ENCODE peak calls at places on chromosome 22, in six cellular contexts. J is H1, F is IMR-90, D is mesenchymal stem cell, A is neuronal stem cell, X is trophoblast cell. C is an unnamed sample.

GRCh38 chr22:30296851-30297250 is 7.5 kb upstream of the CASTOR1 start:
- DNase-seq in X (no peak), J (no peak), F (no peak), A (no peak), D (no peak), C (no peak)

GRCh38 chr22:45131749-45132148 is 32.0 kb upstream of the NUP50 start:
- DNase-seq in A (no peak), D (no peak), J (no peak), F (no peak), X (no peak), C (no peak)

GRCh38 chr22:35957589-35957988 is 71.0 kb downstream of the RBFOX2 start:
- DNase-seq in J (no peak), X (no peak), F (no peak), A (no peak), D (no peak), C (no peak)

GRCh38 chr22:16989915-16990314 is 18.1 kb downstream of the GAB4 start:
- DNase-seq in F (no peak), D (no peak), J (no peak), A (no peak), X (no peak), C (no peak)

GRCh38 chr22:21074092-21074715 is 28.5 kb downstream of the LRRC74B start:
- DNase-seq in A (no peak), F (peak; percentile 83), J (no peak), X (peak; percentile 84), D (peak; percentile 62), C (no peak)

GRCh38 chr22:40898850-40899357 is 37.0 kb upstream of the DNAJB7 start:
- DNase-seq in D (peak; percentile 79), X (no peak), A (no peak), J (no peak), F (peak; percentile 67), C (peak; percentile 74)

GRCh38 chr22:24599514-24599913 is 3.5 kb upstream of the GGT1 start:
- DNase-seq in A (no peak), X (no peak), D (no peak), J (no peak), F (no peak), C (no peak)

GRCh38 chr22:31089101-31090100 is 8.3 kb downstream of the SMTN start:
- DNase-seq in J (no peak), D (peak; percentile 59), A (no peak), F (no peak), X (no peak), C (no peak)

GRCh38 chr22:21642584-21643448 is 714 bp downstream of the SDF2L1 start:
- DNase-seq in D (peak; percentile 75), F (peak; percentile 44), A (no peak), J (no peak), X (peak; percentile 79), C (peak; percentile 87)

GRCh38 chr22:22246706-22247105 is 2.1 kb downstream of the VPREB1 start:
- DNase-seq in A (no peak), J (no peak), D (no peak), F (no peak), X (no peak), C (no peak)

GRCh38 chr22:38066381-38067027 is 9.3 kb downstream of the PICK1 start:
- DNase-seq in F (no peak), X (no peak), D (no peak), J (no peak), A (no peak), C (no peak)

GRCh38 chr22:49296561-49296960 is 531.1 kb downstream of the BRD1 start:
- DNase-seq in X (no peak), J (no peak), A (no peak), D (no peak), F (no peak), C (no peak)

GRCh38 chr22:32378703-32379272 is 21.1 kb downstream of the RFPL3 start:
- DNase-seq in A (peak; percentile 53), F (peak; percentile 18), J (no peak), X (peak; percentile 1), D (peak; percentile 47), C (peak; percentile 80)

GRCh38 chr22:50311606-50312351 is 4.3 kb upstream of the PLXNB2 start:
- DNase-seq in J (no peak), X (no peak), D (no peak), A (no peak), F (no peak), C (no peak)

DNA sequence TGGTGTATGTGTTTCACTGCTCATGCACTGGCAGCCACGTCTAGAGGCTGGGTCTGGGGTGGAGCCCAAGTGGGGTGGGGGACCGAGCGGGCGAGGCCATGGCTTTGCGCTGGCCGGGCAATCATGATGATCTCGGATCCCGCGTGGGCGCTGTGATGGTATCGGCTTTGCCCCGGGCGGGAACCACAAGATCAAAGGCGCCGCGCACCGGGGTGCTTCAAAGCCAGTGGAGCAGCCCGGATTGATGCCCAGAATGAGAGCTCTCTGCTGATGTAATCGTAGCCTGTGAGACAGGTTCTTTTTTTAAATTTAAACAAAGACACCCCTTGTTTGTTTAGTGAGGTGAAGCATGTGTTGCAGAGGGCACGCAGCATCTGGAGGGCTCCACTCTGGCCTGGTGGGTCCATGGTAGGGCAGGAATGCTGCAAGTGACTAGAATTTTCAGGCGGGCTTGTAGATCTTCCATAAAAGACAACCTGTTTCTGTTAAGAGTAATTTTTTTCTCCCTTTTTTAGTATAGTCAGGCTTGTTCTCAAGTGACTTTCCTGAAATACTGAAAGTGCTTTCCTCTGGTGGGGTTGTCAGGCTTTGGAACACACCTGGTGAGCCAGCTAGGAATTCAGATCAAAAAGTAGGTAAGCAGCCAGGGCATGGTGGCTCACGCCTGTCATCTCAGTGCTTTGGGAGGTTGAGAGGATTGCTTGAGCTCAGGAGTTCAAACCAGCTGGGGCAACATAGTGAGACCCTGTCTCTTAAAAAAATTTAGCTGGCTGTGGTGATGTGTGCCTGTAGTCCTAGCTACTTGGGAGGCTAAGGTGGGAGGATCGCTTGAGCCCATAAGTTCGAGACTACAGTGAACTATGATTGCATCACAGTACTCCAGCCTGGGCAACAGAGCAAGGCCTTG is 40.7 kb downstream of the ZNRF3 start:
- DNase-seq in X (no peak), D (no peak), F (no peak), A (no peak), J (no peak), C (no peak)
- H2BK120ac ChIP-seq in X (no peak overlapping the region), D (no peak overlapping the region), F (no peak overlapping the region), A (no peak overlapping the region), J (no peak overlapping the region), C (no peak overlapping the region)

GRCh38 chr22:46803031-46803880 is 40.8 kb downstream of the TBC1D22A start:
- DNase-seq in F (no peak), J (peak; percentile 51), D (peak; percentile 17), A (peak; percentile 49), X (peak; percentile 16), C (peak; percentile 72)
- H3K4me3 ChIP-seq in F (no peak overlapping the region), J (peak overlapping the region; percentile 39), D (no peak overlapping the region), A (peak overlapping the region; percentile 43), X (no peak overlapping the region), C (no peak overlapping the region)

GRCh38 chr22:47251911-47252310 is 489.5 kb downstream of the TBC1D22A start:
- DNase-seq in J (no peak), D (no peak), X (no peak), A (no peak), F (no peak), C (no peak)
- H2BK120ac ChIP-seq in J (no peak overlapping the region), D (no peak overlapping the region), X (no peak overlapping the region), A (no peak overlapping the region), F (no peak overlapping the region), C (no peak overlapping the region)

DNA sequence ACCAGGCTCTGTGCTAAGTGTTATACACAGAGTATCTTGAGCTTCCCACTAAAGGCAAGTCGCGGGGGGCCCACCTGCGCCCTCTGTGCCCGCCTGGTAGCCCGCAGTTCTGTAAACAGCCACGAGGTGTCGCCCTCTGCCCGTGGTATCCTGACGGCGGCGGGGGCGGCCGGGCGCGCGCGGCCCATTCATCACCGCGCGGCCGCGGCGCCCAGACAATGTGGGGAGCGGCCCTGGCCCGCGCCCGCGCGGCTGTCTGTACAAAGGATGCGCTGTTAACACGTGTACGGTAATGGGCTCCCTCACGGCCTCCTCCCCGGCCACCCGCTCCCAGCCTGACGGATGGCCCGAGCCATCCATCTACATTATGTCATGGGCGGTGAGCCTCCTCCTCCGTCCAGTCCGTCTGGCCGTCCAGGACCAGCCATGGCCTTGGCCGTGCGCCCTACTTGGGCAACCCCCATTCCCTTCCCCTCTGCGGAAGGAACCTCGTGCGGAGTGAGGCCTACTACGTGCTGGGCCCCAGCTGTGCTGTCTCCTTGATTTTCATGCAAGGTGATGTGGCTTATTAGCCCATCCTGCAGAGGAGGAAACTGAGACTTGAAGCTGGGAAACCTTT is 99.4 kb downstream of the MIAT start:
- DNase-seq in J (no peak), F (peak; percentile 36), D (peak; percentile 50), X (peak; percentile 3), A (peak; percentile 67), C (peak; percentile 65)
- H3K4me3 ChIP-seq in J (peak overlapping the region; percentile 52), F (peak overlapping the region; percentile 17), D (peak overlapping the region; percentile 67), X (peak overlapping the region; percentile 58), A (peak overlapping the region; percentile 7), C (no peak overlapping the region)

DNA sequence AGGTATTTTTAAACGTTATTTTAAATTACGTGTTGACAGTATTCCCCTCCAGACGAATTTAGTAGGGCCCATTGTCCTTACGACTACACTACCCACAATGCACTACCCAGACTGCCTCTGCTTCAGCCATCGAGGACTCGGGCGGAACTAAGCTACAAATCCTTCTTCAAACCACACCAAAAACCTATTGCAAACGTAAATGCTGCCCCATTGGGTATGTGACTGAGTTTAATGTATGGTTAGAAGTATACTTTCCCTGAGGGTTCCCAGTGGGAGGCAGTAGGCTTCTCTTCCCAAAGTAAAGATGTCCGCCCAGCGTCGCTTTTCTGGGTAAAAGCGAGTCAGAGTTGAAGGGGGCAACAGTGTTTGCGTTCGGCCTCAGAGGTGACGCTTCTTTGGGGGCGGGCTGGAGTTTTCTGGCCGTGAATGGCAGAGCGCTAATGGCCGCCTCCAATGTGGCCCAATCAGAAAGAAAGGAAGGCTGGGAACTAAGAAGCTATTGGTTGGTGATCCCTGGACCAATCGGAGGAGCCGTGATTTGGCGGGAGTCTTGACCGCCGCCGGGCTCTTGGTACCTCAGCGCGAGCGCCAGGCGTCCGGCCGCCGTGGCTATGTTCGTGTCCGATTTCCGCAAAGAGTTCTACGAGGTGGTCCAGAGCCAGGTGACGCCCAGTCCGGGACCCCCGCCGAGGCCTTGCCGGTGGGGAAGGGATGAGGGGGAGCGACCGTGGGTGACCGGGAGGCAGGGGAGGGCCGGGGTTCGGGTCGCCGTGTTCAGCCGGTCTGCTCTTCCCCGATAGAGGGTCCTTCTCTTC is at the start of gene CDC45:
- DNase-seq in J (peak; percentile 88), A (peak; percentile 97), X (peak; percentile 98), F (peak; percentile 98), D (peak; percentile 99), C (peak; percentile 99)
- H2BK120ac ChIP-seq in J (peak within 1 kb of the TSS; percentile 72), A (no peak within 1 kb of the TSS), X (peak within 1 kb of the TSS; percentile 86), F (peak within 1 kb of the TSS; percentile 98), D (peak within 1 kb of the TSS; percentile 86), C (peak within 1 kb of the TSS; percentile 31)

C was measured in mesendoderm.